ENCODE peak calls at places on chromosome 13, in five cellular contexts. C is GM12865, L is lower leg skin, P is adrenal gland, J is fibroblast of mammary gland. I is an unnamed sample.

GRCh38 chr13:41296879-41297646 is 14.0 kb upstream of the NAA16 start:
- DNase-seq in C (no peak), L (no peak), P (no peak), J (no peak), I (peak; percentile 19)

GRCh38 chr13:99495478-99496321 is 5.6 kb upstream of the TM9SF2 start:
- DNase-seq in C (peak; percentile 37), L (no peak), P (no peak), J (no peak), I (no peak)

GRCh38 chr13:51494151-51494550 is 41.3 kb upstream of the INTS6 start:
- DNase-seq in C (no peak), L (no peak), P (no peak), J (peak; percentile 14), I (peak; percentile 61)

GRCh38 chr13:58852076-58852475 is 1220.5 kb downstream of the PCDH17 start:
- DNase-seq in C (no peak), L (no peak), P (no peak), J (no peak), I (peak; percentile 1)

GRCh38 chr13:31385534-31385933 is 185.8 kb downstream of the B3GLCT start:
- DNase-seq in C (no peak), L (no peak), P (no peak), J (no peak), I (no peak)

GRCh38 chr13:44818428-44818827 is 170.8 kb downstream of the NUFIP1 start:
- DNase-seq in C (peak; percentile 21), L (no peak), P (no peak), J (peak; percentile 33), I (peak; percentile 39)

GRCh38 chr13:109630281-109630680 is 156.1 kb downstream of the IRS2 start:
- DNase-seq in C (no peak), L (no peak), P (no peak), J (no peak), I (no peak)

GRCh38 chr13:101655435-101655834 is 203.0 kb downstream of the ITGBL1 start:
- DNase-seq in C (no peak), L (no peak), P (no peak), J (no peak), I (no peak)

GRCh38 chr13:29858667-29859066 is 8.2 kb upstream of the UBL3 start:
- DNase-seq in C (no peak), L (no peak), P (no peak), J (peak; percentile 80), I (peak; percentile 57)

GRCh38 chr13:103895835-103896520 is 829.8 kb upstream of the SLC10A2 start:
- DNase-seq in C (no peak), L (no peak), P (no peak), J (no peak), I (no peak)

GRCh38 chr13:46492946-46493345 is 60.0 kb upstream of the LRCH1 start:
- DNase-seq in C (peak; percentile 50), L (no peak), P (no peak), J (peak; percentile 67), I (peak; percentile 38)

GRCh38 chr13:28494861-28495585 is at the start of gene FLT1:
- DNase-seq in C (peak; percentile 14), L (no peak), P (peak; percentile 36), J (no peak), I (peak; percentile 54)

GRCh38 chr13:31179754-31180153 is 18.1 kb upstream of the HSPH1 start:
- DNase-seq in C (peak; percentile 16), L (no peak), P (no peak), J (no peak), I (no peak)

GRCh38 chr13:80923907-80924306 is 583.0 kb upstream of the SPRY2 start:
- DNase-seq in C (no peak), L (no peak), P (no peak), J (peak; percentile 27), I (peak; percentile 51)

GRCh38 chr13:114145256-114145655 is 12.8 kb upstream of the RASA3 start:
- DNase-seq in C (no peak), L (no peak), P (peak; percentile 8), J (no peak), I (no peak)

GRCh38 chr13:106095919-106096318 is 439.5 kb downstream of the EFNB2 start:
- DNase-seq in C (no peak), L (no peak), P (no peak), J (no peak), I (no peak)

GRCh38 chr13:109309625-109310363 is 476.6 kb downstream of the IRS2 start:
- DNase-seq in C (no peak), L (no peak), P (no peak), J (no peak), I (no peak)

GRCh38 chr13:98143601-98144500 is 957 bp downstream of the FARP1 start:
- DNase-seq in C (peak; percentile 18), L (peak; percentile 23), P (no peak), J (peak; percentile 62), I (peak; percentile 51)

DNA sequence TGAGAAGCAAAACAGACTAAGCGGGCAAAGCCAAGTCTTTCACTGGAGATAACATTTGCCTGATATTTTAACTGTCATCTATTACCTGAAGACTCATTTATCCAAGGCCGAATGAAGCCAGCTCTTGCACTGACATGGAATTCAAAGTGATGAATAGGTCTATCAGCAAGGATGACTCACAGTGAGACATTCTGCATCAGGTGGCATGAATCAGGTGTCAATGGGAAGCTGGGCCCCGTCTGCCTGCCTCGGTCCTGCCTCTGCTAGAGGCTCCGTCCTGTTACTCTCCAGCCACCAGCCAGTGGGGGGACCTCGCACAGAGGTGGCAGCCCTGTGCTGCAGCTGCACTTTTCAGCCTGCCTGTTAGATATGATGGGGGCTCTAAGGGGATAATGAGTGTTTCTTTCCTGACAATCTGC is 23.5 kb downstream of the STARD13 start:
- DNase-seq in C (peak; percentile 4), L (no peak), P (peak; percentile 43), J (peak; percentile 70), I (no peak)
- TF ChIP-seq CTCF in C (no peak), L (no peak), P (no peak), J (no peak), I (no peak)

DNA sequence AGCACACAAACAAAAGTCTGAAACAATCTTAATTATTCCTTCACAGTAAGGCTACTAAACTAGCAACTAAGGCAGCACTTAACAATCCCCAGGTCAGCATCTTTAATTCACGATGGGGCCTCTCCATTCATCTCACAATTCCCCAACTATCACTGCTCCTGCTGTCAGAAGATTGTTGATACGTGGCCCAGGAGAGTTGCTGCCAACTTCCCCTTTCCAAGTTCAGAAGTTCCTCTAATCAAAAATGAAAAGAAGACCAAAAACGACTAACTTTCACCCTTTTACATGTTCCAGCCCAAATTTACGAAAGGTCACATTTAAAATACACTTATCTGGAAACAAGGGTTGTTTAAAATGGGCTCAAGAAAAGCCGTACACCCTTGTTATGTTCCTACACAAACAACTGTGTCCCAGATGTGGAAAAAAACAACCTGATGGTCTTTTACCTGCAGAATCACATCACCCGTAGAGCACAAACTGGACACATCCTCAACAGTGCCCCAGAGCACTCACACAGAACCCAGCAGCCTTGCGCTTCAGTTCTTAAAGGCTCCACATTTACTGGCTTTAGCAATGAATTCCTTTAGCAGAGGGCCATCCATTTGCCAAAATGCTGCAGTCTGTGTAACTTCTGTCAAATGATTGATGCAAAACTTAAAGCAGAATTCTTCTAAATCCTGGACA is 38.0 kb downstream of the PHF11 start:
- DNase-seq in C (no peak), L (no peak), P (no peak), J (no peak), I (no peak)
- H3K4me3 ChIP-seq in C (no peak overlapping the region), L (no peak overlapping the region), P (no peak overlapping the region), J (no peak overlapping the region), I (no peak overlapping the region)

DNA sequence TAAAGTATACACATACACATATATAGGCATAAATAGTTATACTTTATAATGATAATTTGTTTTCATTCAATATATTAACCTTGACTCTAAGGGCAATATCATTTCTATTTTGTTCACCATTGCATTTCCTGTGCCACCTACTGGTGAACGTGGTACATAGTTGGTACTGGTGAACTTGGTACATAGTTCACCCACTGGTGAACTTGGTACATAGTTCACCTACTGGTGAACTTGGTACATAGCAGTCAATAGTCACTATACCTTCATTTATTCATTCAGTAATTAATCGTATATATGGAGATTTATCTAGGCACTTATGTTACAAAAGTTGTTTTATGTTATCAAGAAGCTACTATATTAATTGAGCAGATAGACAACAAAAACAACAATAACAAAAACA is 172.6 kb upstream of the ATXN8OS start:
- DNase-seq in C (peak; percentile 46), L (no peak), P (no peak), J (no peak), I (no peak)
- TF ChIP-seq CTCF in C (peak; percentile 42), L (no peak), P (no peak), J (no peak), I (no peak)

DNA sequence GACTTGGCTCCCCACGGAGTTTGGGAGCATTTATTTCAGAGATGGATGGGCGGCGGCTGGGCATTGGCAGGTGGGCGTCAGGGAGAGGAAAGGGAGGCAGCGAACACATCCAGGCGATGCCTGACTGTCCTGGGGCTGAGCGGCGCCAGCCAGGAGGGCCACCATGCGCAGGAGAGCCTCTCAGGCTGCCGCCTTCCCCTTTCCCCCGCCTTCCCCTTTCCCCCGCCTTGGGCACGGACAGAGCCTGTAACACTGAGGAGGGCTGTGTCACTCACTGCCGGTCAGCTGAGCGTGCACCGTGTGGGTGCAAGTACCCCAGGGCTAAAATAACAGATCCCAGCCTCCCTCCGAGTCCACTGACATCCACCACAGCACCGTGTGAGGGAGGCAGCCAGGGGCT is 11.4 kb downstream of the MCF2L start:
- DNase-seq in C (no peak), L (no peak), P (no peak), J (no peak), I (no peak)
- H3K4me3 ChIP-seq in C (no peak overlapping the region), L (peak overlapping the region; percentile 8), P (no peak overlapping the region), J (no peak overlapping the region), I (no peak overlapping the region)

GRCh38 chr13:88736026-88736425 is 1064.9 kb downstream of the SLITRK5 start:
- DNase-seq in C (no peak), L (no peak), P (no peak), J (no peak), I (no peak)
- TF ChIP-seq CTCF in C (no peak), L (no peak), P (no peak), J (no peak), I (no peak)

I was measured in foreskin fibroblast.